ENCODE peak calls at places on chromosomes 13 and 19, in eight cellular contexts. One of them, this sample, is unnamed.

GRCh38 chr13:46475586-46475991 is 77.4 kb upstream of the LRCH1 start:
- DNase-seq in lower lobe of right lung: no peak
- DNase-seq in ovary: no peak
- DNase-seq in esophagus muscularis mucosa: no peak
- DNase-seq in left lung: no peak
- DNase-seq in psoas muscle: no peak
- DNase-seq in Peyer's patch: no peak
- DNase-seq in body of pancreas: no peak
- DNase-seq in this sample: peak; percentile 34

GRCh38 chr19:39160523-39160861 is 34.9 kb downstream of the PAK4 start:
- DNase-seq in left lung: peak; percentile 66
- DNase-seq in psoas muscle: no peak
- DNase-seq in Peyer's patch: no peak
- DNase-seq in lower lobe of right lung: no peak
- DNase-seq in body of pancreas: peak; percentile 64
- DNase-seq in ovary: peak; percentile 68
- DNase-seq in esophagus muscularis mucosa: no peak
- DNase-seq in this sample: peak; percentile 5

GRCh38 chr19:33392341-33393285 is 19.1 kb downstream of the CEBPG start:
- DNase-seq in left lung: peak; percentile 78
- DNase-seq in lower lobe of right lung: peak; percentile 54
- DNase-seq in esophagus muscularis mucosa: no peak
- DNase-seq in Peyer's patch: peak; percentile 83
- DNase-seq in ovary: peak; percentile 41
- DNase-seq in psoas muscle: peak; percentile 68
- DNase-seq in body of pancreas: peak; percentile 76
- DNase-seq in this sample: no peak

GRCh38 chr13:33911521-33911920 is 93.6 kb downstream of the RFC3 start:
- DNase-seq in left lung: no peak
- DNase-seq in body of pancreas: no peak
- DNase-seq in lower lobe of right lung: no peak
- DNase-seq in psoas muscle: no peak
- DNase-seq in esophagus muscularis mucosa: no peak
- DNase-seq in Peyer's patch: no peak
- DNase-seq in ovary: no peak
- DNase-seq in this sample: no peak

GRCh38 chr13:36822786-36823185 is 3.8 kb downstream of the RFXAP start:
- DNase-seq in lower lobe of right lung: no peak
- DNase-seq in esophagus muscularis mucosa: no peak
- DNase-seq in Peyer's patch: no peak
- DNase-seq in left lung: no peak
- DNase-seq in ovary: no peak
- DNase-seq in psoas muscle: no peak
- DNase-seq in body of pancreas: no peak
- DNase-seq in this sample: no peak

GRCh38 chr19:15210323-15210774 is 9.6 kb upstream of the NOTCH3 start:
- DNase-seq in body of pancreas: no peak
- DNase-seq in psoas muscle: peak; percentile 69
- DNase-seq in esophagus muscularis mucosa: no peak
- DNase-seq in Peyer's patch: no peak
- DNase-seq in lower lobe of right lung: peak; percentile 83
- DNase-seq in left lung: peak; percentile 86
- DNase-seq in ovary: no peak
- DNase-seq in this sample: peak; percentile 72

GRCh38 chr19:6161271-6161850 is 25.9 kb downstream of the ACSBG2 start:
- DNase-seq in Peyer's patch: no peak
- DNase-seq in esophagus muscularis mucosa: no peak
- DNase-seq in lower lobe of right lung: peak; percentile 68
- DNase-seq in ovary: no peak
- DNase-seq in body of pancreas: no peak
- DNase-seq in psoas muscle: no peak
- DNase-seq in left lung: no peak
- DNase-seq in this sample: no peak

GRCh38 chr19:39301021-39301420 is 4.8 kb downstream of the IFNL1 start:
- DNase-seq in lower lobe of right lung: no peak
- DNase-seq in left lung: no peak
- DNase-seq in psoas muscle: no peak
- DNase-seq in ovary: no peak
- DNase-seq in esophagus muscularis mucosa: no peak
- DNase-seq in Peyer's patch: no peak
- DNase-seq in body of pancreas: no peak
- DNase-seq in this sample: no peak

GRCh38 chr19:1355974-1356865 is 27.5 kb upstream of the NDUFS7 start:
- DNase-seq in esophagus muscularis mucosa: no peak
- DNase-seq in lower lobe of right lung: no peak
- DNase-seq in psoas muscle: no peak
- DNase-seq in Peyer's patch: no peak
- DNase-seq in left lung: no peak
- DNase-seq in body of pancreas: no peak
- DNase-seq in ovary: no peak
- DNase-seq in this sample: no peak

GRCh38 chr13:113117956-113118327 is 4.7 kb upstream of the F10 start:
- DNase-seq in Peyer's patch: no peak
- DNase-seq in body of pancreas: no peak
- DNase-seq in ovary: peak; percentile 8
- DNase-seq in lower lobe of right lung: peak; percentile 25
- DNase-seq in left lung: no peak
- DNase-seq in esophagus muscularis mucosa: no peak
- DNase-seq in psoas muscle: no peak
- DNase-seq in this sample: no peak

GRCh38 chr13:24292476-24292875 is 16.9 kb upstream of the C1QTNF9 start:
- DNase-seq in body of pancreas: no peak
- DNase-seq in Peyer's patch: no peak
- DNase-seq in lower lobe of right lung: no peak
- DNase-seq in esophagus muscularis mucosa: no peak
- DNase-seq in left lung: no peak
- DNase-seq in psoas muscle: no peak
- DNase-seq in ovary: no peak
- DNase-seq in this sample: peak; percentile 39

GRCh38 chr19:32416749-32417469 is 11.3 kb downstream of the DPY19L3 start:
- DNase-seq in Peyer's patch: no peak
- DNase-seq in left lung: no peak
- DNase-seq in lower lobe of right lung: no peak
- DNase-seq in ovary: no peak
- DNase-seq in psoas muscle: no peak
- DNase-seq in esophagus muscularis mucosa: no peak
- DNase-seq in body of pancreas: no peak
- DNase-seq in this sample: no peak

GRCh38 chr19:29836409-29836825 is 24.6 kb downstream of the CCNE1 start:
- DNase-seq in Peyer's patch: no peak
- DNase-seq in psoas muscle: peak; percentile 35
- DNase-seq in ovary: no peak
- DNase-seq in lower lobe of right lung: no peak
- DNase-seq in body of pancreas: no peak
- DNase-seq in esophagus muscularis mucosa: no peak
- DNase-seq in left lung: no peak
- DNase-seq in this sample: no peak

GRCh38 chr19:5138606-5139594 is 170.0 kb downstream of the KDM4B start:
- DNase-seq in left lung: peak; percentile 87
- DNase-seq in lower lobe of right lung: peak; percentile 72
- DNase-seq in Peyer's patch: no peak
- DNase-seq in psoas muscle: peak; percentile 66
- DNase-seq in esophagus muscularis mucosa: no peak
- DNase-seq in body of pancreas: peak; percentile 32
- DNase-seq in ovary: no peak
- DNase-seq in this sample: peak; percentile 94

GRCh38 chr19:18379803-18380747 is 5.9 kb upstream of the GDF15 start:
- DNase-seq in esophagus muscularis mucosa: peak; percentile 97
- DNase-seq in lower lobe of right lung: peak; percentile 83
- DNase-seq in Peyer's patch: peak; percentile 77
- DNase-seq in psoas muscle: peak; percentile 95
- DNase-seq in body of pancreas: peak; percentile 98
- DNase-seq in ovary: peak; percentile 75
- DNase-seq in left lung: peak; percentile 86
- DNase-seq in this sample: peak; percentile 43

GRCh38 chr19:45151821-45152503 is 8.8 kb downstream of the NKPD1 start:
- DNase-seq in lower lobe of right lung: no peak
- DNase-seq in body of pancreas: no peak
- DNase-seq in Peyer's patch: no peak
- DNase-seq in ovary: no peak
- DNase-seq in psoas muscle: no peak
- DNase-seq in left lung: no peak
- DNase-seq in esophagus muscularis mucosa: no peak
- DNase-seq in this sample: no peak

GRCh38 chr13:35791191-35791902 is 314.9 kb upstream of the MAB21L1 start:
- DNase-seq in psoas muscle: no peak
- DNase-seq in ovary: no peak
- DNase-seq in left lung: no peak
- DNase-seq in Peyer's patch: no peak
- DNase-seq in body of pancreas: no peak
- DNase-seq in esophagus muscularis mucosa: no peak
- DNase-seq in lower lobe of right lung: no peak
- DNase-seq in this sample: no peak

DNA sequence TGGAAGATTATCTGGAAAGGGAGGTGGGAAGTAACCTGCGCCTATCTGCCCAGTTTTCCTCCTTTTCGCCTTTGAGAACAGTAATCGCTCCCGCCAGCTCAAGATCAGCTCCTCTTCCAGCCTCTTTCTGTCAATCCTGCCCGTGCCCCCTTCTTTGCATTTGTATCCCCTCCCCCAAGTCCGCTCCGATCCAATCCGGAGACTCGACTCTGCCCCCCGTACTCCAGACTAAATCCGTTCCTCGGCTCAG is 327 bp upstream of the RAB4B start:
- DNase-seq in Peyer's patch: no peak
- DNase-seq in esophagus muscularis mucosa: no peak
- DNase-seq in body of pancreas: no peak
- DNase-seq in ovary: no peak
- DNase-seq in lower lobe of right lung: no peak
- DNase-seq in left lung: no peak
- DNase-seq in psoas muscle: no peak
- DNase-seq in this sample: no peak
- TF ChIP-seq CTCF in Peyer's patch: no peak
- TF ChIP-seq CTCF in esophagus muscularis mucosa: no peak
- TF ChIP-seq CTCF in body of pancreas: no peak
- TF ChIP-seq CTCF in ovary: no peak
- TF ChIP-seq CTCF in lower lobe of right lung: no peak
- TF ChIP-seq CTCF in left lung: no peak
- TF ChIP-seq CTCF in psoas muscle: no peak
- TF ChIP-seq CTCF in this sample: no peak

GRCh38 chr13:94972262-94972661 is 259.9 kb upstream of the SOX21 start:
- DNase-seq in ovary: no peak
- DNase-seq in left lung: no peak
- DNase-seq in lower lobe of right lung: no peak
- DNase-seq in psoas muscle: no peak
- DNase-seq in esophagus muscularis mucosa: no peak
- DNase-seq in Peyer's patch: no peak
- DNase-seq in body of pancreas: no peak
- DNase-seq in this sample: no peak
- H3K27ac ChIP-seq in ovary: no peak overlapping the region
- H3K27ac ChIP-seq in left lung: no peak overlapping the region
- H3K27ac ChIP-seq in lower lobe of right lung: no peak overlapping the region
- H3K27ac ChIP-seq in psoas muscle: no peak overlapping the region
- H3K27ac ChIP-seq in esophagus muscularis mucosa: no peak overlapping the region
- H3K27ac ChIP-seq in Peyer's patch: no peak overlapping the region
- H3K27ac ChIP-seq in body of pancreas: no peak overlapping the region
- H3K27ac ChIP-seq in this sample: no peak overlapping the region

GRCh38 chr19:55253842-55254624 is 4.8 kb downstream of the PPP6R1 start:
- DNase-seq in ovary: no peak
- DNase-seq in Peyer's patch: no peak
- DNase-seq in psoas muscle: peak; percentile 50
- DNase-seq in esophagus muscularis mucosa: no peak
- DNase-seq in lower lobe of right lung: no peak
- DNase-seq in body of pancreas: no peak
- DNase-seq in left lung: peak; percentile 77
- DNase-seq in this sample: no peak

GRCh38 chr19:55255618-55256423 is 3.0 kb downstream of the PPP6R1 start:
- DNase-seq in lower lobe of right lung: no peak
- DNase-seq in body of pancreas: no peak
- DNase-seq in ovary: no peak
- DNase-seq in esophagus muscularis mucosa: no peak
- DNase-seq in Peyer's patch: no peak
- DNase-seq in psoas muscle: peak; percentile 46
- DNase-seq in left lung: peak; percentile 77
- DNase-seq in this sample: peak; percentile 15

GRCh38 chr19:55252760-55253159 is 6.1 kb downstream of the PPP6R1 start:
- DNase-seq in psoas muscle: peak; percentile 33
- DNase-seq in Peyer's patch: no peak
- DNase-seq in esophagus muscularis mucosa: no peak
- DNase-seq in left lung: peak; percentile 40
- DNase-seq in body of pancreas: no peak
- DNase-seq in lower lobe of right lung: no peak
- DNase-seq in ovary: no peak
- DNase-seq in this sample: no peak

GRCh38 chr19:55253264-55253663 is 5.6 kb downstream of the PPP6R1 start:
- DNase-seq in lower lobe of right lung: no peak
- DNase-seq in psoas muscle: peak; percentile 14
- DNase-seq in esophagus muscularis mucosa: no peak
- DNase-seq in body of pancreas: no peak
- DNase-seq in ovary: no peak
- DNase-seq in left lung: peak; percentile 35
- DNase-seq in Peyer's patch: no peak
- DNase-seq in this sample: no peak

GRCh38 chr19:55254625-55254977 is 4.2 kb downstream of the PPP6R1 start:
- DNase-seq in left lung: no peak
- DNase-seq in lower lobe of right lung: no peak
- DNase-seq in body of pancreas: no peak
- DNase-seq in psoas muscle: no peak
- DNase-seq in esophagus muscularis mucosa: no peak
- DNase-seq in Peyer's patch: no peak
- DNase-seq in ovary: no peak
- DNase-seq in this sample: no peak
- H3K36me3 ChIP-seq in left lung: peaks cover 11% of the 10 kb centered on the region
- H3K36me3 ChIP-seq in lower lobe of right lung: no peaks in the 10 kb centered on the region
- H3K36me3 ChIP-seq in body of pancreas: no peaks in the 10 kb centered on the region
- H3K36me3 ChIP-seq in psoas muscle: no peaks in the 10 kb centered on the region
- H3K36me3 ChIP-seq in esophagus muscularis mucosa: no peaks in the 10 kb centered on the region
- H3K36me3 ChIP-seq in Peyer's patch: no peaks in the 10 kb centered on the region
- H3K36me3 ChIP-seq in ovary: no peaks in the 10 kb centered on the region
- H3K36me3 ChIP-seq in this sample: no peaks in the 10 kb centered on the region

DNA sequence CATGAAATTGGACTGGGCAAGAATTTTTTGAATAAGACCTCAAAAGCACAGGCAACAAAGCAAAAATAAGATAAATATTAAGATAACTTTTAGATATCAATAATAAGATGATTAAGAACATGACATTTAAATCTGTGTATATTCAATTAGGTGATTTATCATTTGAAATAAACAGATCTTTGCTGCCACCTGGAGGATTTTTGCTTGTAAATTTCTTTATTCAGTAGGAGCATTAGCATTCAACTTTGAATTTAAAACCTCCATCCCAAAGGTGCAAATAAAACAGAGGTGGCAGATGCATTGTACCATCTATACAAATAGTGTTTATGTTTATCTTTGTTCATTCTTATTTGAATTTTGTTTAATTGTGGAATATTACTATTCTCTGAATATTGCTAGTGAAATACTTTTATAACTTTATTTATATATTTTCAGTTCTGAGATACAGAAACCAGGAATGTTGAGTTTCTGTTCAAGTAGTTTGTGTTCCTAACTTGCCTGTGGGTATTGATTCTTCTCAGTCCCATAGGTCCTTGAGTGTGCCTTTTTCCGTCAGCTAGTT is 20.9 kb downstream of the COG6 start:
- DNase-seq in left lung: no peak
- DNase-seq in lower lobe of right lung: no peak
- DNase-seq in psoas muscle: no peak
- DNase-seq in Peyer's patch: no peak
- DNase-seq in ovary: no peak
- DNase-seq in esophagus muscularis mucosa: no peak
- DNase-seq in body of pancreas: peak; percentile 10
- DNase-seq in this sample: peak; percentile 35
- TF ChIP-seq CTCF in left lung: peak; percentile 32
- TF ChIP-seq CTCF in lower lobe of right lung: peak; percentile 41
- TF ChIP-seq CTCF in psoas muscle: peak; percentile 47
- TF ChIP-seq CTCF in Peyer's patch: peak; percentile 55
- TF ChIP-seq CTCF in ovary: no peak
- TF ChIP-seq CTCF in esophagus muscularis mucosa: peak; percentile 39
- TF ChIP-seq CTCF in body of pancreas: peak; percentile 58
- TF ChIP-seq CTCF in this sample: peak; percentile 23